ENCODE peak calls at places on chromosome 14, in six cellular contexts. E is right lobe of liver, N is IMR-90, P is A549, W is esophagus squamous epithelium, K is prostate gland. F is an unnamed sample.

GRCh38 chr14:60773558-60773957 is 39.0 kb downstream of the MNAT1 start:
- DNase-seq in E (no peak), N (no peak), P (no peak), W (no peak), K (no peak), F (no peak)

GRCh38 chr14:57266060-57266459 is 2.6 kb downstream of the EXOC5 start:
- DNase-seq in E (no peak), N (peak; percentile 13), P (no peak), W (no peak), K (no peak), F (no peak)

GRCh38 chr14:21191809-21192446 is 36.1 kb upstream of the OR5AU1 start:
- DNase-seq in E (peak; percentile 70), N (no peak), P (peak; percentile 30), W (peak; percentile 18), K (peak; percentile 39), F (peak; percentile 80)

GRCh38 chr14:71645656-71646055 is 286.6 kb upstream of the RGS6 start:
- DNase-seq in E (no peak), N (peak; percentile 77), P (no peak), W (no peak), K (no peak), F (no peak)

GRCh38 chr14:100504372-100505078 is 82.7 kb downstream of the BEGAIN start:
- DNase-seq in E (no peak), N (peak; percentile 28), P (no peak), W (no peak), K (no peak), F (no peak)

GRCh38 chr14:26966942-26967341 is 369.1 kb upstream of the NOVA1 start:
- DNase-seq in E (no peak), N (no peak), P (no peak), W (no peak), K (peak; percentile 5), F (no peak)

GRCh38 chr14:99606359-99606758 is 2.4 kb upstream of the CCDC85C start:
- DNase-seq in E (no peak), N (no peak), P (no peak), W (no peak), K (no peak), F (no peak)

GRCh38 chr14:92339426-92339825 is 16.5 kb downstream of the SLC24A4 start:
- DNase-seq in E (no peak), N (no peak), P (no peak), W (no peak), K (no peak), F (no peak)

GRCh38 chr14:64748995-64749714 is 44.9 kb downstream of the PLEKHG3 start:
- DNase-seq in E (no peak), N (no peak), P (no peak), W (no peak), K (no peak), F (no peak)

GRCh38 chr14:24110060-24110459 is 4.5 kb upstream of the DCAF11 start:
- DNase-seq in E (no peak), N (no peak), P (no peak), W (no peak), K (no peak), F (no peak)

GRCh38 chr14:96122496-96122895 is 82.1 kb upstream of the BDKRB2 start:
- DNase-seq in E (no peak), N (peak; percentile 90), P (no peak), W (no peak), K (no peak), F (no peak)

GRCh38 chr14:29717906-29718305 is 209.7 kb downstream of the PRKD1 start:
- DNase-seq in E (no peak), N (peak; percentile 25), P (no peak), W (no peak), K (no peak), F (no peak)

GRCh38 chr14:100547633-100548294 is 39.5 kb downstream of the BEGAIN start:
- DNase-seq in E (peak; percentile 51), N (peak; percentile 21), P (no peak), W (no peak), K (peak; percentile 77), F (peak; percentile 65)

GRCh38 chr14:52279405-52279804 is 11.9 kb downstream of the PTGDR start:
- DNase-seq in E (no peak), N (peak; percentile 69), P (peak; percentile 12), W (no peak), K (no peak), F (no peak)

GRCh38 chr14:65001758-65002157 is 15.1 kb downstream of the FNTB start:
- DNase-seq in E (no peak), N (no peak), P (no peak), W (no peak), K (no peak), F (no peak)

GRCh38 chr14:22448035-22448904 is 140.8 kb downstream of the DAD1 start:
- DNase-seq in E (no peak), N (no peak), P (no peak), W (no peak), K (no peak), F (no peak)

GRCh38 chr14:72751276-72752033 is 142.4 kb downstream of the DPF3 start:
- DNase-seq in E (no peak), N (peak; percentile 32), P (no peak), W (no peak), K (no peak), F (no peak)

GRCh38 chr14:43729149-43729548 is 777.9 kb downstream of the FSCB start:
- DNase-seq in E (no peak), N (no peak), P (no peak), W (no peak), K (no peak), F (no peak)

GRCh38 chr14:22814945-22815713 is at the start of gene SLC7A7:
- DNase-seq in E (no peak), N (no peak), P (peak; percentile 38), W (no peak), K (no peak), F (no peak)

GRCh38 chr14:91878274-91878673 is 10.9 kb upstream of the TC2N start:
- DNase-seq in E (no peak), N (no peak), P (no peak), W (no peak), K (no peak), F (no peak)

GRCh38 chr14:65656554-65656953 is 244.0 kb downstream of the FUT8 start:
- DNase-seq in E (no peak), N (no peak), P (no peak), W (no peak), K (no peak), F (no peak)

DNA sequence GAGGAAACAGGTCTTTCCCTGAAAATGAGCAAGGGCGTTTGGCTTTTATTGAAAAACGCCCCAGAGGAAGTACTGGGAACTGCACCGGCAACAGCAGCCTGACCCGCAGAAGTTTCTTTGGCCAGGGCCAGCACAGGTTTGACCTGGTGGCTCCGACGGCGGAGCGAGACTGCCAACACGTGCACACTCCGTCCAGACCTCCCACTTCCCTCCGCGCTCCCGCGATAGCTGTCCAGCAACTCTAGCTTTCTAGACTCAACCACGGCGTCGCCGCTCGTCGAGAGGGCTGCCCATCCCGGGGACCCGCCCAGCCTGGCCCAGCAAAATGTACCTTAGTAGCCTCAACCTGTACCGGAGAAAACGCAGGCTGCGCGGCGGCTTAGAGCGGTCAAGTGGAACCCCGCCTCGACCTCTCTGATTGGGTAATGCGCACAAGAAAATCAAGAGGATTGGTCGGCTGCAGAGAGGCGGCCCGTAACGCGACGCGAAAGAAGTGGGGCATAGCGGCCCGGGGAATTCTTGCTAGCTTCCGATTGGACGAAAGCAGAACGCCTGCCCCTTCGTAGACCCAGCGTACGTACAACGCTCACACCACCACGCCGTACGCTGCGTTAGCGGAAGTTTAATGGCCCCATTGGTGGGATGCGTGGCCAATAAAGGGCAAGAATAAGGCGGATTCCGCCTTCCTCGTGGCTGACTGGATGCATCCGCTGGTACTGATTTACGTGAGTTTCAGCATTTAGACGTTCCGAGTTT is at the start of gene WDR89:
- DNase-seq in E (peak; percentile 97), N (peak; percentile 100), P (peak; percentile 98), W (peak; percentile 87), K (peak; percentile 99), F (peak; percentile 99)
- TF ChIP-seq POLR2A in E (peak; percentile 94), N (peak; percentile 65), P (peak; percentile 85), W (no peak), K (peak; percentile 79), F (peak; percentile 90)

GRCh38 chr14:104782823-104783170 is 12.8 kb downstream of the AKT1 start:
- DNase-seq in E (no peak), N (no peak), P (no peak), W (no peak), K (no peak), F (no peak)

GRCh38 chr14:104780513-104781030 is 15.0 kb downstream of the AKT1 start:
- DNase-seq in E (no peak), N (no peak), P (no peak), W (no peak), K (no peak), F (no peak)

GRCh38 chr14:104779776-104780512 is 15.6 kb downstream of the AKT1 start:
- DNase-seq in E (no peak), N (no peak), P (no peak), W (no peak), K (no peak), F (no peak)

GRCh38 chr14:104782086-104782822 is 13.3 kb downstream of the AKT1 start:
- DNase-seq in E (no peak), N (no peak), P (no peak), W (no peak), K (no peak), F (no peak)

GRCh38 chr14:104781271-104782077 is 14.1 kb downstream of the AKT1 start:
- DNase-seq in E (no peak), N (no peak), P (no peak), W (no peak), K (no peak), F (no peak)
- H3K27ac ChIP-seq in E (no peak overlapping the region), N (no peak overlapping the region), P (no peak overlapping the region), W (peak overlapping the region; percentile 50), K (no peak overlapping the region), F (no peak overlapping the region)

GRCh38 chr14:31457665-31458659 is 656 bp upstream of the DTD2 start:
- DNase-seq in E (no peak), N (no peak), P (no peak), W (no peak), K (no peak), F (no peak)

GRCh38 chr14:31461545-31461944 is 4.2 kb upstream of the DTD2 start:
- DNase-seq in E (no peak), N (no peak), P (no peak), W (no peak), K (no peak), F (no peak)

DNA sequence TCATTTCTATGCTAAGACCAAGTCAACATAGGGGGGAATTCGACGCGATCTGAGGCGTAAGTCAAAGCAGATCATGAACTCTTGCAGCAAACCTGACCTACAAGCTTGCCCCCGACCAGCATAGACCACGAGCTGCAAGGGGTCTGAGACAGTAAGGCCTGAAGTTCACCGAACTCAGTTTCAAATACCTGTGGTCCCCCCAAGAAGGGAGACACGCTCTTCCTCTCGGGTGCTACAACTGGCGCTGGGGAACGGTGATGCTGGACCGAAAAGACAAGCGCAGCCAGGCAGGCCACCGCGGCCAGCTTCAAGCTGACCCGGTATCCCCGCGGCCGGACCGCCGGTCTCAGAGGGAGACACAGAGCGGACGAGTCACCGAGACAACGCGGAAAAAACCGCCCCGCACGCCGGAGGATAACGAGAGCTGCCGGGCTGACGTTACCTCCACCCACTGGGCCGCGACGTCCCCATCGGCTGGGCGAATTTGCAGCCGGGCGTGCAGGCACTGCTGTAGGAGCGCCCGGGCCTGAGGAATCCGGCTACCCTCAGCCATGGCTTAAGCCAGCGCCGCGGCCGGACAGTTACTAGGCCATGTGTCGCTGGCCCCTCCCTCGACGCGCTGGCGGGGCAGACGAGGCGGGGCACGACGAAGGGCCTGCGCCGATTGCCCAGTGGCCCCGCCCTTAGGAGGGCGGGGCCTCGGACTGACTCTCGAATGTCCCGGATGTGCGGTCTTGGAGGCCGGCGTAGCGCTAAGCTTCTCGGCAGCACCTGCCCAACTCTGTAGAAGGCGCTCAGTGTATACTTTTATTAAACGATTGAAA is at the start of gene DTD2:
- DNase-seq in E (peak; percentile 96), N (peak; percentile 92), P (peak; percentile 81), W (peak; percentile 56), K (peak; percentile 95), F (peak; percentile 96)
- TF ChIP-seq POLR2A in E (peak; percentile 95), N (peak; percentile 81), P (peak; percentile 96), W (no peak), K (peak; percentile 90), F (peak; percentile 80)

GRCh38 chr14:68389973-68390372 is 402.9 kb downstream of the ZFP36L1 start:
- DNase-seq in E (no peak), N (no peak), P (no peak), W (no peak), K (no peak), F (no peak)
- H3K27ac ChIP-seq in E (no peak overlapping the region), N (no peak overlapping the region), P (no peak overlapping the region), W (peak overlapping the region; percentile 3), K (no peak overlapping the region), F (no peak overlapping the region)

F was measured in body of pancreas.